ENCODE peak calls at places on chromosomes 7 and 10, in nine cellular contexts. Z is A549, I is fibroblast of lung, F is MM.1S, H is testis, L is body of pancreas, V is PC-3, S is neuronal stem cell, X is mucosa of descending colon. K is an unnamed sample. For H3K4me1, the result is how much of the 10 kb centered on the place peaks cover.

GRCh38 chr10:15729890-15730289 is 10.2 kb upstream of the ITGA8 start:
- DNase-seq in V (no peak), I (no peak), H (no peak), F (no peak), S (no peak), Z (no peak), X (no peak), L (no peak), K (no peak)

GRCh38 chr7:140358771-140359095 is 39.6 kb downstream of the SLC37A3 start:
- DNase-seq in Z (no peak), F (no peak), X (no peak), H (peak), V (no peak), L (no peak), I (no peak), S (no peak), K (no peak)

GRCh38 chr7:71868797-71869196 is 543.3 kb downstream of the CALN1 start:
- DNase-seq in S (no peak), H (no peak), F (no peak), X (no peak), L (no peak), I (peak), V (peak), Z (peak), K (no peak)

GRCh38 chr7:94296886-94297285 is 97.8 kb upstream of the COL1A2 start:
- DNase-seq in I (no peak), L (no peak), X (no peak), H (no peak), V (no peak), S (no peak), Z (no peak), F (no peak), K (no peak)

GRCh38 chr10:102919237-102919959 is 1.3 kb downstream of the CNNM2 start:
- DNase-seq in Z (no peak), F (no peak), V (no peak), L (peak), I (no peak), X (peak), H (peak), S (peak), K (peak)

GRCh38 chr7:130141858-130142653 is 63.1 kb downstream of the TMEM209 start:
- DNase-seq in Z (no peak), S (no peak), H (no peak), I (no peak), V (no peak), L (no peak), X (peak), F (no peak), K (peak)

GRCh38 chr7:37833107-37833817 is 15.1 kb upstream of the NME8 start:
- DNase-seq in S (peak), I (peak), L (peak), Z (peak), F (peak), V (peak), X (peak), H (peak), K (peak)

GRCh38 chr10:97707134-97707861 is 6.2 kb upstream of the MARVELD1 start:
- DNase-seq in X (no peak), S (no peak), Z (no peak), F (no peak), V (no peak), H (no peak), L (no peak), I (no peak), K (no peak)

GRCh38 chr10:97924678-97925077 is 75.0 kb downstream of the GOLGA7B start:
- DNase-seq in F (no peak), V (no peak), X (no peak), L (no peak), S (no peak), I (no peak), H (no peak), Z (no peak), K (no peak)

GRCh38 chr7:77765906-77766800 is 32.1 kb downstream of the TMEM60 start:
- DNase-seq in Z (no peak), L (no peak), I (peak), X (no peak), S (no peak), H (no peak), V (no peak), F (no peak), K (no peak)

GRCh38 chr10:127013251-127013656 is 108.0 kb downstream of the DOCK1 start:
- DNase-seq in V (peak), L (peak), S (no peak), X (peak), Z (no peak), I (no peak), H (no peak), F (no peak), K (peak)

GRCh38 chr7:1385086-1385808 is 74.0 kb downstream of the MICALL2 start:
- DNase-seq in F (no peak), H (no peak), Z (no peak), L (no peak), X (no peak), I (no peak), V (no peak), S (no peak), K (no peak)
- H3K4me3 ChIP-seq in F (no peak), H (no peak), Z (no peak), L (no peak), X (no peak), I (no peak), V (no peak), S (no peak), K (no peak)

GRCh38 chr7:151088856-151089699 is 2.8 kb downstream of the AGAP3 start:
- DNase-seq in L (peak), Z (no peak), V (peak), F (no peak), S (peak), X (peak), H (peak), I (peak), K (peak)
- H3K4me1 ChIP-seq in L (half or more), Z (under half), V (under half), F (under half), S (under half), X (under half), H (under half), I (under half), K (under half)

DNA sequence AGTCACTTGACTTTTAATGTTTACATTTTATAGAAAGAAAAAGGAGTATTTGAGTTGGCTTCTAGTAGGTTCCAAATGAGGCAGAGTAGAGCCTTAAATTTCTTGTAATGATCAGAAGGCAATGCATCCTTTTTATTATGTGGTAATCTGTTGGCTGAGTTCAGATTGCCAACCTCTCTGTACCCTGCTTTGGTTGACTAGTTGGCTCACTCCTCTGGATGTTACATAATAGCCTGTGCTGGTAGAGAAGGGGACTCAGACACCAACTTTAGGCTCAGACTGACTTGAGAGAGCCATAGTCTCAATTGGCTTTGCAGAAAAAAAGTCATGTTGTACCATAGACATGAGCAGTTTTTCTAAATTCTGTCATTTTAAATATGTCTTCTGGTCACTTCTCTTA is 46.8 kb upstream of the GLCCI1 start:
- DNase-seq in H (no peak), Z (no peak), I (no peak), V (no peak), F (no peak), X (no peak), L (peak), S (no peak), K (no peak)
- H3K4me3 ChIP-seq in H (no peak), Z (no peak), I (no peak), V (no peak), F (no peak), X (no peak), L (no peak), S (no peak), K (no peak)

DNA sequence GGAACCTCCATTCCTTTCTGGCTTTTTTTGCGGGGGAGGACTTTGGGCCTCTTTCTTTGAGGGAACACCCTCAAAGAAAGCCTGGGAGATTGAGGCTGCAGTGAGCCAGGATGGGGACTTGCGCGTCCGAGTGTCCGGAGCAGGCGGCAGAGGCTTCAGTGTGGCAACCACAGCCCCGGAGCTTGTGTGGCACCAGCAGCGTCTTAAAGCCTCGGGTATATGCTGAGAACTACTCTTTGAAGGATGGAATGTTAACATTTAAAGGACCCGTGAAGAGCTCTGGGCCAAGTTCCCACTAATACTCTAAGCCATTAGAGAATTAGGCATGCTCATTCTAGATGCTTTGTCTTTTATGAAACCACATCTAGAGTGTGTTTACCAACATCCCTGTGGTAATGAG is 168.2 kb downstream of the SEPTIN7 start:
- DNase-seq in F (no peak), I (no peak), S (no peak), H (no peak), X (no peak), Z (no peak), L (no peak), V (no peak), K (no peak)
- H3K4me1 ChIP-seq in F (under half), I (under half), S (under half), H (under half), X (under half), Z (under half), L (under half), V (under half), K (under half)

GRCh38 chr10:18419945-18420344 is 231.4 kb downstream of the NSUN6 start:
- DNase-seq in V (no peak), H (no peak), I (no peak), X (no peak), S (no peak), L (no peak), F (no peak), Z (no peak), K (no peak)

GRCh38 chr10:18421726-18422293 is 229.6 kb downstream of the NSUN6 start:
- DNase-seq in L (no peak), H (no peak), X (no peak), S (no peak), I (no peak), F (no peak), Z (no peak), V (no peak), K (no peak)

GRCh38 chr10:18423058-18423637 is 228.2 kb downstream of the NSUN6 start:
- DNase-seq in Z (no peak), X (no peak), V (no peak), I (no peak), L (no peak), F (no peak), S (no peak), H (no peak), K (no peak)

GRCh38 chr10:18429335-18429734 is 222.1 kb downstream of the NSUN6 start:
- DNase-seq in L (no peak), F (no peak), S (no peak), V (no peak), H (no peak), Z (no peak), X (no peak), I (no peak), K (no peak)

GRCh38 chr10:18424200-18424599 is 227.2 kb downstream of the NSUN6 start:
- DNase-seq in L (no peak), Z (no peak), I (no peak), H (no peak), S (no peak), X (no peak), F (no peak), V (no peak), K (no peak)
- H3K4me3 ChIP-seq in L (no peak), Z (no peak), I (no peak), H (no peak), S (no peak), X (no peak), F (no peak), V (no peak), K (no peak)

GRCh38 chr10:100487529-100487928 is 24.7 kb downstream of the WNT8B start:
- DNase-seq in S (no peak), H (no peak), V (no peak), Z (no peak), L (no peak), F (no peak), I (no peak), X (no peak), K (no peak)
- H3K4me1 ChIP-seq in S (under half), H (under half), V (under half), Z (under half), L (under half), F (under half), I (under half), X (under half), K (under half)